ENCODE peak calls at places on chromosomes 4 and X, in seven cellular contexts. N is nephron progenitor cell; B is activated CD4-positive, alpha-beta memory T cell treated with anti-CD3 and anti-CD28 coated beads for 36 hours; W is astrocyte; C is activated CD4-positive, alpha-beta T cell treated with anti-CD3 and anti-CD28 coated beads, Interleukin-2, amount 50 U/mL, for 24 hours; X is upper lobe of right lung; O is tibial artery. G is an unnamed sample.

GRCh38 chr4:7871356-7871755 is 68.3 kb downstream of the AFAP1 start:
- DNase-seq in W (no peak), O (no peak), N (no peak), X (no peak), C (no peak), B (no peak), G (no peak)

GRCh38 chr4:69467797-69468196 is 27.9 kb downstream of the UGT2B4 start:
- DNase-seq in O (no peak), B (no peak), W (no peak), C (no peak), X (no peak), N (no peak), G (peak)

GRCh38 chr4:8247047-8247930 is 22.3 kb upstream of the HTRA3 start:
- DNase-seq in C (no peak), X (peak), N (no peak), W (no peak), O (peak), B (no peak), G (no peak)

GRCh38 chr4:121122661-121123060 is 41.5 kb downstream of the TNIP3 start:
- DNase-seq in B (no peak), W (peak), X (no peak), O (no peak), N (no peak), C (no peak), G (no peak)

GRCh38 chrX:40272786-40273185 is 175.0 kb upstream of the BCOR start:
- DNase-seq in X (no peak), O (no peak), N (no peak), B (no peak), W (no peak), C (no peak), G (no peak)

GRCh38 chrX:30835373-30835772 is 53.7 kb downstream of the TAB3 start:
- DNase-seq in O (no peak), B (no peak), W (no peak), N (no peak), C (no peak), X (no peak), G (no peak)

GRCh38 chr4:23930750-23931488 is 41.1 kb upstream of the PPARGC1A start:
- DNase-seq in X (peak), W (peak), N (peak), O (peak), B (no peak), C (no peak), G (no peak)

GRCh38 chr4:37827030-37827705 is 682 bp downstream of the PGM2 start:
- DNase-seq in C (no peak), O (no peak), W (peak), B (peak), N (no peak), X (no peak), G (no peak)

GRCh38 chrX:12798601-12799000 is 7.4 kb downstream of the PRPS2 start:
- DNase-seq in B (no peak), N (no peak), X (no peak), C (no peak), O (no peak), W (peak), G (no peak)

GRCh38 chr4:77021614-77022089 is 54.1 kb downstream of the CCNI start:
- DNase-seq in B (no peak), W (peak), O (no peak), N (no peak), C (no peak), X (no peak), G (no peak)

GRCh38 chrX:150649096-150649870 is 43.9 kb upstream of the MTMR1 start:
- DNase-seq in W (peak), B (no peak), O (peak), X (no peak), N (no peak), C (no peak), G (no peak)

GRCh38 chr4:142614621-142615323 is 231.3 kb downstream of the INPP4B start:
- DNase-seq in W (peak), C (no peak), B (no peak), N (no peak), O (no peak), X (no peak), G (no peak)

GRCh38 chr4:102598102-102598758 is 97.1 kb downstream of the NFKB1 start:
- DNase-seq in W (peak), N (no peak), O (no peak), X (no peak), C (no peak), B (no peak), G (no peak)

GRCh38 chr4:87657525-87657924 is 7.4 kb downstream of the DMP1 start:
- DNase-seq in N (no peak), X (no peak), C (no peak), B (no peak), W (peak), O (no peak), G (no peak)

GRCh38 chr4:88697113-88697512 is 516 bp downstream of the NAP1L5 start:
- DNase-seq in X (no peak), C (no peak), B (peak), N (no peak), O (no peak), W (peak), G (no peak)

GRCh38 chr4:82381661-82382284 is 8.0 kb upstream of the HNRNPD start:
- DNase-seq in B (no peak), C (no peak), W (no peak), O (no peak), N (no peak), X (no peak), G (no peak)

GRCh38 chrX:141314441-141314840 is 72.1 kb upstream of the SPANXC start:
- DNase-seq in C (no peak), W (peak), N (no peak), X (no peak), B (no peak), O (no peak), G (no peak)

GRCh38 chr4:89324671-89325070 is 17.1 kb upstream of the GPRIN3 start:
- DNase-seq in W (peak), X (no peak), O (no peak), B (peak), N (no peak), C (no peak), G (no peak)

GRCh38 chr4:152680988-152681731 is 1.4 kb upstream of the TMEM154 start:
- DNase-seq in W (peak), C (no peak), B (peak), N (no peak), X (no peak), O (no peak), G (no peak)

GRCh38 chrX:135649561-135649960 is 63.9 kb upstream of the CT45A1 start:
- DNase-seq in B (no peak), N (no peak), W (no peak), C (no peak), X (no peak), O (no peak), G (no peak)

G was measured in H1.